ENCODE peak calls at places on chromosomes 13 and 19, in four cellular contexts. R, D, B and C are unnamed samples.

GRCh38 chr19:32711747-32712146 is 7.8 kb upstream of the TDRD12 start:
- DNase-seq in D (no peak), R (no peak), B (no peak), C (no peak)

GRCh38 chr19:31955061-31955460 is 390.3 kb upstream of the ZNF507 start:
- DNase-seq in B (no peak), D (no peak), R (no peak), C (no peak)

GRCh38 chr19:21851596-21852345 is 15.8 kb upstream of the ZNF43 start:
- DNase-seq in D (peak), R (peak), B (peak), C (peak)

GRCh38 chr13:21130116-21130515 is 46.2 kb downstream of the SKA3 start:
- DNase-seq in B (no peak), D (no peak), R (no peak), C (no peak)

GRCh38 chr19:35715981-35716734 is 1.6 kb upstream of the KMT2B start:
- DNase-seq in B (no peak), D (peak), R (no peak), C (peak)

GRCh38 chr13:45393941-45394570 is 24.1 kb downstream of the SLC25A30 start:
- DNase-seq in R (no peak), D (peak), B (peak), C (peak)

GRCh38 chr19:12603714-12604113 is 6.9 kb downstream of the ZNF490 start:
- DNase-seq in B (no peak), D (no peak), R (no peak), C (peak)

GRCh38 chr19:14507704-14508246 is 10.4 kb downstream of the DNAJB1 start:
- DNase-seq in B (no peak), D (peak), R (no peak), C (no peak)

GRCh38 chr13:34356686-34357434 is 538.9 kb downstream of the RFC3 start:
- DNase-seq in D (no peak), R (no peak), B (no peak), C (no peak)